ENCODE peak calls at places on chromosomes 13 and 19, in six cellular contexts. L, U, V, X, R and A are unnamed samples.

GRCh38 chr19:44685877-44686276 is 13.1 kb upstream of the CEACAM16 start:
- DNase-seq in L (peak), X (no peak), V (peak), R (no peak), U (no peak), A (peak)

GRCh38 chr13:82165396-82166174 is 1716.7 kb downstream of the SLITRK1 start:
- DNase-seq in V (no peak), X (no peak), R (no peak), U (no peak), L (no peak), A (no peak)

GRCh38 chr19:7902796-7903243 is 857 bp upstream of the MAP2K7 start:
- DNase-seq in V (no peak), R (no peak), U (no peak), X (no peak), L (no peak), A (no peak)

GRCh38 chr13:31119966-31120733 is 41.6 kb downstream of the HSPH1 start:
- DNase-seq in L (no peak), U (no peak), V (peak), R (no peak), X (no peak), A (no peak)

GRCh38 chr19:2699413-2700142 is 2.9 kb downstream of the GNG7 start:
- DNase-seq in X (no peak), R (no peak), V (no peak), L (no peak), U (no peak), A (no peak)

GRCh38 chr13:51330741-51331140 is 8.8 kb upstream of the SERPINE3 start:
- DNase-seq in R (no peak), V (no peak), L (peak), X (no peak), U (no peak), A (peak)

GRCh38 chr13:29613101-29613500 is 17.6 kb upstream of the SLC7A1 start:
- DNase-seq in L (no peak), U (no peak), R (no peak), X (no peak), V (no peak), A (no peak)

GRCh38 chr13:113077953-113078894 is 27.4 kb upstream of the F7 start:
- DNase-seq in U (no peak), X (no peak), R (no peak), L (no peak), V (no peak), A (no peak)

GRCh38 chr13:67223742-67224141 is 6.4 kb downstream of the PCDH9 start:
- DNase-seq in L (no peak), X (no peak), V (peak), R (no peak), U (no peak), A (no peak)

GRCh38 chr13:45207319-45207718 is 6.5 kb upstream of the KCTD4 start:
- DNase-seq in L (no peak), R (no peak), V (no peak), U (no peak), X (peak), A (no peak)

GRCh38 chr13:36174923-36175322 is 39.4 kb downstream of the SOHLH2 start:
- DNase-seq in U (no peak), R (no peak), V (no peak), L (no peak), X (no peak), A (no peak)

GRCh38 chr19:29634731-29635130 is 28.6 kb downstream of the POP4 start:
- DNase-seq in V (no peak), L (no peak), X (no peak), U (no peak), R (no peak), A (no peak)

GRCh38 chr19:10115392-10116084 is 4.0 kb downstream of the P2RY11 start:
- DNase-seq in X (no peak), U (no peak), L (peak), R (no peak), V (no peak), A (no peak)

GRCh38 chr19:12763100-12763499 is 11.5 kb downstream of the BEST2 start:
- DNase-seq in V (no peak), L (no peak), U (no peak), R (no peak), X (no peak), A (no peak)

GRCh38 chr13:48043789-48044503 is 6.4 kb downstream of the NUDT15 start:
- DNase-seq in R (no peak), X (no peak), U (no peak), L (no peak), V (peak), A (peak)

GRCh38 chr19:39936020-39936419 is 1.6 kb upstream of the FCGBP start:
- DNase-seq in L (no peak), U (no peak), R (no peak), X (no peak), V (no peak), A (no peak)

GRCh38 chr13:110680852-110681251 is 25.1 kb downstream of the CARS2 start:
- DNase-seq in U (no peak), R (no peak), X (no peak), V (peak), L (peak), A (no peak)

GRCh38 chr19:55383789-55384575 is at the start of gene TMEM238:
- DNase-seq in V (peak), L (no peak), X (peak), R (peak), U (peak), A (peak)

GRCh38 chr13:21583496-21583895 is 20.5 kb downstream of the MICU2 start:
- DNase-seq in X (no peak), R (no peak), U (no peak), V (peak), L (no peak), A (peak)

GRCh38 chr19:10895363-10895762 is 24.0 kb downstream of the CARM1 start:
- DNase-seq in X (no peak), V (no peak), R (no peak), U (no peak), L (no peak), A (no peak)

GRCh38 chr19:46373573-46374359 is 26.9 kb downstream of the PPP5C start:
- DNase-seq in X (peak), U (no peak), L (no peak), R (no peak), V (no peak), A (no peak)

GRCh38 chr13:26706381-26706780 is 54.2 kb downstream of the GPR12 start:
- DNase-seq in R (no peak), L (no peak), U (no peak), X (no peak), V (no peak), A (no peak)

GRCh38 chr13:78102121-78102677 is 183.6 kb upstream of the EDNRB start:
- DNase-seq in X (no peak), U (no peak), V (peak), R (no peak), L (peak), A (no peak)

GRCh38 chr19:18807861-18808331 is 16.8 kb upstream of the COMP start:
- DNase-seq in U (no peak), L (no peak), V (no peak), X (no peak), R (no peak), A (no peak)

GRCh38 chr13:69040898-69041297 is 1066.7 kb upstream of the ATXN8OS start:
- DNase-seq in U (no peak), V (no peak), X (no peak), R (no peak), L (no peak), A (no peak)

GRCh38 chr19:12229990-12230389 is 64.7 kb downstream of the ZNF44 start:
- DNase-seq in X (no peak), V (no peak), L (no peak), U (no peak), R (no peak), A (no peak)

GRCh38 chr19:51573331-51573730 is 2.2 kb downstream of the ZNF175 start:
- DNase-seq in L (no peak), U (no peak), V (no peak), R (no peak), X (no peak), A (peak)

GRCh38 chr19:6753178-6754031 is 13.8 kb downstream of the SH2D3A start:
- DNase-seq in U (peak), X (no peak), L (peak), V (peak), R (peak), A (peak)

GRCh38 chr19:47540748-47541147 is 25.9 kb upstream of the NAPA start:
- DNase-seq in U (no peak), R (no peak), X (no peak), V (peak), L (peak), A (peak)

GRCh38 chr13:40668335-40668734 is 1.9 kb upstream of the FOXO1 start:
- DNase-seq in V (peak), R (no peak), L (no peak), U (no peak), X (no peak), A (peak)

GRCh38 chr19:13132471-13133166 is 14.6 kb downstream of the NACC1 start:
- DNase-seq in X (no peak), U (peak), L (peak), V (peak), R (no peak), A (no peak)

GRCh38 chr13:40552895-40553294 is 113.5 kb downstream of the FOXO1 start:
- DNase-seq in V (no peak), L (no peak), U (no peak), X (no peak), R (no peak), A (no peak)

GRCh38 chr19:47704024-47704423 is 9.2 kb upstream of the EHD2 start:
- DNase-seq in R (no peak), X (no peak), L (no peak), V (peak), U (no peak), A (no peak)

GRCh38 chr19:5561559-5561958 is 6.2 kb downstream of the TINCR start:
- DNase-seq in V (no peak), L (peak), U (no peak), X (no peak), R (no peak), A (no peak)

GRCh38 chr13:59734393-59734792 is 429.3 kb downstream of the DIAPH3 start:
- DNase-seq in L (peak), U (no peak), V (no peak), X (no peak), R (no peak), A (no peak)